ENCODE peak calls at places on chromosomes 12 and 14, in six cellular contexts. One of them, this sample, is unnamed.

GRCh38 chr12:39102474-39103209 is 197.3 kb upstream of the CPNE8 start:
- DNase-seq in left ventricle myocardium inferior: no peak
- DNase-seq in transverse colon: no peak
- DNase-seq in epithelial cell of esophagus: peak; percentile 90
- DNase-seq in fibroblast of the aortic adventitia: peak; percentile 70
- DNase-seq in cardiac muscle cell: peak; percentile 41
- DNase-seq in this sample: no peak

GRCh38 chr12:29889737-29890136 is 106.0 kb upstream of the TMTC1 start:
- DNase-seq in left ventricle myocardium inferior: peak; percentile 28
- DNase-seq in transverse colon: peak; percentile 16
- DNase-seq in epithelial cell of esophagus: peak; percentile 55
- DNase-seq in fibroblast of the aortic adventitia: peak; percentile 54
- DNase-seq in cardiac muscle cell: peak; percentile 77
- DNase-seq in this sample: peak; percentile 67

GRCh38 chr14:36171607-36172006 is 4.9 kb downstream of the PTCSC3 start:
- DNase-seq in left ventricle myocardium inferior: no peak
- DNase-seq in transverse colon: no peak
- DNase-seq in epithelial cell of esophagus: no peak
- DNase-seq in fibroblast of the aortic adventitia: no peak
- DNase-seq in cardiac muscle cell: no peak
- DNase-seq in this sample: no peak

GRCh38 chr14:104078031-104078455 is 7.5 kb upstream of the ASPG start:
- DNase-seq in left ventricle myocardium inferior: peak; percentile 83
- DNase-seq in transverse colon: peak; percentile 92
- DNase-seq in epithelial cell of esophagus: peak; percentile 87
- DNase-seq in fibroblast of the aortic adventitia: peak; percentile 79
- DNase-seq in cardiac muscle cell: peak; percentile 90
- DNase-seq in this sample: peak; percentile 87

GRCh38 chr14:103313704-103314103 is 20.3 kb upstream of the EIF5 start:
- DNase-seq in left ventricle myocardium inferior: no peak
- DNase-seq in transverse colon: no peak
- DNase-seq in epithelial cell of esophagus: peak; percentile 19
- DNase-seq in fibroblast of the aortic adventitia: peak; percentile 28
- DNase-seq in cardiac muscle cell: peak; percentile 38
- DNase-seq in this sample: no peak

GRCh38 chr14:23446291-23446851 is 10.9 kb upstream of the MYH7 start:
- DNase-seq in left ventricle myocardium inferior: no peak
- DNase-seq in transverse colon: peak; percentile 41
- DNase-seq in epithelial cell of esophagus: peak; percentile 19
- DNase-seq in fibroblast of the aortic adventitia: no peak
- DNase-seq in cardiac muscle cell: no peak
- DNase-seq in this sample: no peak

GRCh38 chr14:65972891-65973290 is 513.3 kb upstream of the CCDC196 start:
- DNase-seq in left ventricle myocardium inferior: no peak
- DNase-seq in transverse colon: no peak
- DNase-seq in epithelial cell of esophagus: peak; percentile 21
- DNase-seq in fibroblast of the aortic adventitia: peak; percentile 79
- DNase-seq in cardiac muscle cell: peak; percentile 58
- DNase-seq in this sample: peak; percentile 51

GRCh38 chr12:51820721-51821422 is 27.6 kb downstream of the FIGNL2 start:
- DNase-seq in left ventricle myocardium inferior: peak; percentile 73
- DNase-seq in transverse colon: peak; percentile 51
- DNase-seq in epithelial cell of esophagus: peak; percentile 16
- DNase-seq in fibroblast of the aortic adventitia: no peak
- DNase-seq in cardiac muscle cell: peak; percentile 72
- DNase-seq in this sample: peak; percentile 73

GRCh38 chr14:81309511-81309910 is 88.8 kb upstream of the GTF2A1 start:
- DNase-seq in left ventricle myocardium inferior: no peak
- DNase-seq in transverse colon: no peak
- DNase-seq in epithelial cell of esophagus: no peak
- DNase-seq in fibroblast of the aortic adventitia: no peak
- DNase-seq in cardiac muscle cell: no peak
- DNase-seq in this sample: no peak

GRCh38 chr14:81589381-81590065 is 55.9 kb upstream of the SEL1L start:
- DNase-seq in left ventricle myocardium inferior: no peak
- DNase-seq in transverse colon: no peak
- DNase-seq in epithelial cell of esophagus: no peak
- DNase-seq in fibroblast of the aortic adventitia: no peak
- DNase-seq in cardiac muscle cell: no peak
- DNase-seq in this sample: no peak

GRCh38 chr12:107731376-107731775 is 29.6 kb downstream of the PRDM4 start:
- DNase-seq in left ventricle myocardium inferior: no peak
- DNase-seq in transverse colon: no peak
- DNase-seq in epithelial cell of esophagus: peak; percentile 62
- DNase-seq in fibroblast of the aortic adventitia: no peak
- DNase-seq in cardiac muscle cell: no peak
- DNase-seq in this sample: no peak

GRCh38 chr14:20683896-20684661 is at the start of gene RNASE4:
- DNase-seq in left ventricle myocardium inferior: peak; percentile 85
- DNase-seq in transverse colon: peak; percentile 95
- DNase-seq in epithelial cell of esophagus: peak; percentile 85
- DNase-seq in fibroblast of the aortic adventitia: peak; percentile 93
- DNase-seq in cardiac muscle cell: peak; percentile 89
- DNase-seq in this sample: peak; percentile 87

GRCh38 chr12:88638956-88639355 is 58.7 kb upstream of the KITLG start:
- DNase-seq in left ventricle myocardium inferior: no peak
- DNase-seq in transverse colon: no peak
- DNase-seq in epithelial cell of esophagus: no peak
- DNase-seq in fibroblast of the aortic adventitia: peak; percentile 58
- DNase-seq in cardiac muscle cell: peak; percentile 70
- DNase-seq in this sample: peak; percentile 47

GRCh38 chr12:120677765-120678473 is 9.0 kb upstream of the MLEC start:
- DNase-seq in left ventricle myocardium inferior: peak; percentile 47
- DNase-seq in transverse colon: no peak
- DNase-seq in epithelial cell of esophagus: peak; percentile 21
- DNase-seq in fibroblast of the aortic adventitia: no peak
- DNase-seq in cardiac muscle cell: peak; percentile 27
- DNase-seq in this sample: peak; percentile 21

GRCh38 chr12:89299417-89299816 is 52.9 kb downstream of the DUSP6 start:
- DNase-seq in left ventricle myocardium inferior: no peak
- DNase-seq in transverse colon: no peak
- DNase-seq in epithelial cell of esophagus: no peak
- DNase-seq in fibroblast of the aortic adventitia: no peak
- DNase-seq in cardiac muscle cell: no peak
- DNase-seq in this sample: no peak

GRCh38 chr14:65560340-65561027 is 148.0 kb downstream of the FUT8 start:
- DNase-seq in left ventricle myocardium inferior: no peak
- DNase-seq in transverse colon: no peak
- DNase-seq in epithelial cell of esophagus: no peak
- DNase-seq in fibroblast of the aortic adventitia: peak; percentile 14
- DNase-seq in cardiac muscle cell: no peak
- DNase-seq in this sample: no peak

GRCh38 chr12:16583991-16584745 is 21.8 kb downstream of the LMO3 start:
- DNase-seq in left ventricle myocardium inferior: no peak
- DNase-seq in transverse colon: no peak
- DNase-seq in epithelial cell of esophagus: peak; percentile 93
- DNase-seq in fibroblast of the aortic adventitia: peak; percentile 58
- DNase-seq in cardiac muscle cell: peak; percentile 37
- DNase-seq in this sample: no peak

GRCh38 chr12:99128246-99128645 is 483.2 kb downstream of the APAF1 start:
- DNase-seq in left ventricle myocardium inferior: no peak
- DNase-seq in transverse colon: no peak
- DNase-seq in epithelial cell of esophagus: no peak
- DNase-seq in fibroblast of the aortic adventitia: no peak
- DNase-seq in cardiac muscle cell: no peak
- DNase-seq in this sample: no peak

DNA sequence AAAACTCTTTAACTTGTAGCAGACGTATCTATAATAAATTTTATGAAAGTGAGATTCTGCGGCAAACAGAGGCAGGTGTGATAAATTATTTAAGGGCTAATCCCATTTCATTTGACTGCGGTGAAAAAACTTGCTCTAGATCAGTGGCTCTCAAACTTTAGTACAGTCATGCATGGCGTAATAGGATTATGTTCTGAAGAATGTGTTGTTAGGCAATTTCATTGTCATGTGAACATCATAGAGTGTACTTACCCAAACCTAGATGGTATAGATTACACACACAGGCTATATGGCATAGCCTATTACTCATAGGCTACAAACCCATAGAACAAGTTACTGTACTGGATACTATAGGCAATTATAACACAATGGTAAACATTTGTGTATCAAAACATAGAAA is 83.7 kb downstream of the HEATR5A start:
- DNase-seq in left ventricle myocardium inferior: no peak
- DNase-seq in transverse colon: no peak
- DNase-seq in epithelial cell of esophagus: peak; percentile 94
- DNase-seq in fibroblast of the aortic adventitia: peak; percentile 10
- DNase-seq in cardiac muscle cell: peak; percentile 79
- DNase-seq in this sample: peak; percentile 81
- H3K4me3 ChIP-seq in left ventricle myocardium inferior: no peak overlapping the region
- H3K4me3 ChIP-seq in transverse colon: no peak overlapping the region
- H3K4me3 ChIP-seq in epithelial cell of esophagus: no peak overlapping the region
- H3K4me3 ChIP-seq in fibroblast of the aortic adventitia: no peak overlapping the region
- H3K4me3 ChIP-seq in cardiac muscle cell: no peak overlapping the region
- H3K4me3 ChIP-seq in this sample: no peak overlapping the region

DNA sequence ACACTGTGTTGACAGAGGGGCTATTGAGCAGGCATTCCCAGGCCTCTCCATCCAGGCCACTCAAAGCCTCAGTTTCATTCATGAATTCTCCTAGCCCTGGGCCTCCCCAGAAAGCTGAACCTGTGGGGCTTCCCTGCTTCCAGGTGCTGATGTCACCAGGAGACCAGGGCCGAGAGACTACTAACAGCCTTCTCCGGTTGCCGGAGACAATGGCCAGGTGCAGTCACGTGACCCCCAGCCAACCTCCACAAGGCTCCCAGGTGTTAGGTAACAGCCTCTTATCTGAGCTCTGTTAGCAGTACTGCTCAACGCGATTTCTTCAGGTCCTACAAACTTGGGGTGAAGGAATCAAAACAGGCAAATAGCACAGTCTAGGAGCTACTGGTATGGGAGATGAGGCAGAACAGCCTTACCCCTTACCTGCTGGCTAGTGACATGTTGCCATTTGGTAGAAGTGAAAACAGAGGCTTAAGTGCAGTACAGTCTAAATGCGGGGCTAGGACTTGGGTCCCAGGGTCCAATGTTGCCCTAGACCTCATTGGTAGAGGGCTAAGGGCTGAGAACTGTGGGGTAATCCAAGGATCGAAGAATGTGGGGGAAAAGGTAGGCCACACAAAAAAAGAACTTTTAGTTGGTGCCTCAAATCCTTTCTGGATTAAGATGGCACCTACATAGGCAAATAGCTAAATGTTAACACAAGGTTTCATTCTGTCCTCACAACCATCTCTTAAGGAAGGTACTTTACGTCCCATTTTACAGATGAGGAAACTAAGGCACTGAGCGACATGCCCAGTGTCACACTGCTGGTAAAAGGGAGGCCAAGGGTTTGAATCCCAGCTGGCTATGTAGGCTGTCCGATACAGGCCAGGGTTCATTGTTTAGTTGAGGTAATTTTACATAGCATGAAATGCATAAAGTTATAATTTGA is 3.8 kb downstream of the CCDC88C start:
- DNase-seq in left ventricle myocardium inferior: no peak
- DNase-seq in transverse colon: peak; percentile 80
- DNase-seq in epithelial cell of esophagus: peak; percentile 61
- DNase-seq in fibroblast of the aortic adventitia: no peak
- DNase-seq in cardiac muscle cell: no peak
- DNase-seq in this sample: no peak
- H3K4me3 ChIP-seq in left ventricle myocardium inferior: no peak overlapping the region
- H3K4me3 ChIP-seq in transverse colon: no peak overlapping the region
- H3K4me3 ChIP-seq in epithelial cell of esophagus: no peak overlapping the region
- H3K4me3 ChIP-seq in fibroblast of the aortic adventitia: no peak overlapping the region
- H3K4me3 ChIP-seq in cardiac muscle cell: no peak overlapping the region
- H3K4me3 ChIP-seq in this sample: no peak overlapping the region

GRCh38 chr14:75909630-75910029 is 72.2 kb downstream of the TGFB3 start:
- DNase-seq in left ventricle myocardium inferior: no peak
- DNase-seq in transverse colon: no peak
- DNase-seq in epithelial cell of esophagus: no peak
- DNase-seq in fibroblast of the aortic adventitia: no peak
- DNase-seq in cardiac muscle cell: no peak
- DNase-seq in this sample: no peak

GRCh38 chr14:75905505-75905904 is 76.3 kb downstream of the TGFB3 start:
- DNase-seq in left ventricle myocardium inferior: peak; percentile 53
- DNase-seq in transverse colon: peak; percentile 42
- DNase-seq in epithelial cell of esophagus: no peak
- DNase-seq in fibroblast of the aortic adventitia: peak; percentile 62
- DNase-seq in cardiac muscle cell: peak; percentile 80
- DNase-seq in this sample: peak; percentile 85

GRCh38 chr14:75906680-75907280 is 75.0 kb downstream of the TGFB3 start:
- DNase-seq in left ventricle myocardium inferior: no peak
- DNase-seq in transverse colon: peak; percentile 68
- DNase-seq in epithelial cell of esophagus: peak; percentile 67
- DNase-seq in fibroblast of the aortic adventitia: peak; percentile 82
- DNase-seq in cardiac muscle cell: peak; percentile 80
- DNase-seq in this sample: peak; percentile 81

GRCh38 chr14:75907722-75908330 is 74.0 kb downstream of the TGFB3 start:
- DNase-seq in left ventricle myocardium inferior: no peak
- DNase-seq in transverse colon: no peak
- DNase-seq in epithelial cell of esophagus: no peak
- DNase-seq in fibroblast of the aortic adventitia: no peak
- DNase-seq in cardiac muscle cell: no peak
- DNase-seq in this sample: no peak

DNA sequence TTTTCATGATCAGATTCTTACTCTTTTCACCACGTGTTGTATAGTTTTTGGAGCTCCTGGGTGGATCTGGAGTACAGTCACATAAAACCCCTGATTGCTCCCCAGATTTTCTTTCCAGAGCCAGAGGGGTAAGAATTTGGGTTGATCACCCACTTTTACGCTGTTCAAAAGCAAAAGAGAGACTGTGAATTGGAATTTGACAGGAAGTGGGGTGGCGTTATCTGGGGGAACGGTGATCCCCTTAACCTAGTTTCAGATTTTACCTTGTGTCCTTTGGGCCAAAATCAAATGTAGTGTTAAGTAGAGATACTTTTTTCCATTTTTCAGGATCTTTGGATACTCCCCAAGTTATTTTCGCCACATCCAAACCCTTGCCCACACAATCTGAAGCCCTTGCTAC is 75.6 kb downstream of the TGFB3 start:
- DNase-seq in left ventricle myocardium inferior: no peak
- DNase-seq in transverse colon: no peak
- DNase-seq in epithelial cell of esophagus: no peak
- DNase-seq in fibroblast of the aortic adventitia: no peak
- DNase-seq in cardiac muscle cell: no peak
- DNase-seq in this sample: no peak
- H3K4me3 ChIP-seq in left ventricle myocardium inferior: no peak overlapping the region
- H3K4me3 ChIP-seq in transverse colon: no peak overlapping the region
- H3K4me3 ChIP-seq in epithelial cell of esophagus: no peak overlapping the region
- H3K4me3 ChIP-seq in fibroblast of the aortic adventitia: no peak overlapping the region
- H3K4me3 ChIP-seq in cardiac muscle cell: no peak overlapping the region
- H3K4me3 ChIP-seq in this sample: no peak overlapping the region

GRCh38 chr12:65822732-65823480 is 1.4 kb upstream of the HMGA2 start:
- DNase-seq in left ventricle myocardium inferior: no peak
- DNase-seq in transverse colon: peak; percentile 60
- DNase-seq in epithelial cell of esophagus: peak; percentile 75
- DNase-seq in fibroblast of the aortic adventitia: peak; percentile 65
- DNase-seq in cardiac muscle cell: peak; percentile 81
- DNase-seq in this sample: peak; percentile 83
- H3K4me3 ChIP-seq in left ventricle myocardium inferior: peak overlapping the region; percentile 73
- H3K4me3 ChIP-seq in transverse colon: no peak overlapping the region
- H3K4me3 ChIP-seq in epithelial cell of esophagus: peak overlapping the region; percentile 76
- H3K4me3 ChIP-seq in fibroblast of the aortic adventitia: peak overlapping the region; percentile 91
- H3K4me3 ChIP-seq in cardiac muscle cell: peak overlapping the region; percentile 93
- H3K4me3 ChIP-seq in this sample: peak overlapping the region; percentile 92